ENCODE peak calls at places on chromosomes 16 and 17, in four cellular contexts. J is cardiac muscle cell, L is GM12865, R is thoracic aorta. U is an unnamed sample.

GRCh38 chr16:66455970-66456369 is 28.9 kb downstream of the BEAN1 start:
- DNase-seq in J (no peak), R (no peak), L (no peak), U (no peak)

GRCh38 chr16:15874745-15875314 is 13.6 kb downstream of the CEP20 start:
- DNase-seq in J (peak; percentile 82), L (peak; percentile 30), R (no peak), U (no peak)

GRCh38 chr16:24734382-24734781 is 4.9 kb downstream of the TNRC6A start:
- DNase-seq in R (no peak), L (peak; percentile 65), J (peak; percentile 35), U (peak; percentile 25)

GRCh38 chr17:65064452-65065019 is 8.0 kb upstream of the GNA13 start:
- DNase-seq in J (no peak), L (no peak), R (no peak), U (no peak)

GRCh38 chr17:42530952-42531454 is 5.0 kb upstream of the NAGLU start:
- DNase-seq in J (no peak), R (no peak), L (no peak), U (no peak)

GRCh38 chr16:84633622-84634021 is 14.7 kb upstream of the KLHL36 start:
- DNase-seq in L (no peak), R (no peak), J (peak; percentile 84), U (no peak)

GRCh38 chr17:49193513-49194296 is 16.7 kb downstream of the GNGT2 start:
- DNase-seq in J (peak; percentile 76), L (peak; percentile 84), R (no peak), U (peak; percentile 59)

GRCh38 chr17:10286324-10286723 is 86.5 kb downstream of the MYH13 start:
- DNase-seq in J (no peak), L (no peak), R (no peak), U (no peak)

GRCh38 chr17:19341211-19341631 is 21.3 kb downstream of the B9D1 start:
- DNase-seq in L (no peak), J (no peak), R (no peak), U (no peak)

GRCh38 chr16:49661465-49662187 is 194.3 kb downstream of the ZNF423 start:
- DNase-seq in L (no peak), R (no peak), J (no peak), U (no peak)

GRCh38 chr17:44848257-44848795 is 643 bp downstream of the HIGD1B start:
- DNase-seq in J (no peak), L (no peak), R (no peak), U (no peak)

GRCh38 chr17:10115536-10115932 is 82.9 kb downstream of the GAS7 start:
- DNase-seq in J (peak; percentile 52), L (no peak), R (no peak), U (no peak)

GRCh38 chr17:7014995-7015586 is 2.7 kb downstream of the RNASEK start:
- DNase-seq in L (peak; percentile 87), R (no peak), J (peak; percentile 66), U (peak; percentile 52)

GRCh38 chr16:56226187-56226586 is 34.9 kb downstream of the GNAO1 start:
- DNase-seq in R (no peak), L (no peak), J (no peak), U (no peak)

GRCh38 chr17:41404024-41404651 is 6.7 kb upstream of the KRT31 start:
- DNase-seq in L (peak; percentile 5), J (peak; percentile 78), R (no peak), U (no peak)

GRCh38 chr17:57499648-57500049 is 243.3 kb downstream of the MSI2 start:
- DNase-seq in R (no peak), J (no peak), L (no peak), U (no peak)

GRCh38 chr17:48719642-48720262 is 2.6 kb downstream of the PRAC1 start:
- DNase-seq in R (no peak), J (no peak), L (no peak), U (peak; percentile 35)

GRCh38 chr17:52604105-52604504 is 445.6 kb upstream of the CA10 start:
- DNase-seq in J (peak; percentile 11), L (no peak), R (no peak), U (no peak)

GRCh38 chr16:24071990-24072389 is 184.1 kb upstream of the CACNG3 start:
- DNase-seq in R (no peak), J (no peak), L (no peak), U (no peak)

GRCh38 chr17:27236710-27237315 is 57.1 kb upstream of the WSB1 start:
- DNase-seq in R (no peak), L (peak; percentile 83), J (peak; percentile 84), U (peak; percentile 64)

GRCh38 chr17:82152556-82153294 is 54.7 kb upstream of the FASN start:
- DNase-seq in J (no peak), L (no peak), R (no peak), U (no peak)

GRCh38 chr17:62178579-62178978 is 113.5 kb upstream of the MED13 start:
- DNase-seq in R (no peak), L (no peak), J (peak; percentile 11), U (no peak)
- TF ChIP-seq CTCF in R (no peak), L (no peak), J (no peak), U (no peak)

GRCh38 chr16:2505695-2506094 is 8.1 kb upstream of the ATP6V0C start:
- DNase-seq in J (no peak), R (no peak), L (no peak), U (no peak)

GRCh38 chr16:2508722-2509400 is 4.9 kb upstream of the ATP6V0C start:
- DNase-seq in R (no peak), J (no peak), L (no peak), U (no peak)

GRCh38 chr16:2507679-2508064 is 6.1 kb upstream of the ATP6V0C start:
- DNase-seq in L (no peak), R (no peak), J (no peak), U (no peak)

GRCh38 chr16:2511128-2511785 is 2.5 kb upstream of the ATP6V0C start:
- DNase-seq in R (no peak), L (no peak), J (peak; percentile 63), U (no peak)

GRCh38 chr16:2507052-2507678 is 6.6 kb upstream of the ATP6V0C start:
- DNase-seq in R (no peak), J (no peak), L (peak; percentile 79), U (peak; percentile 78)
- TF ChIP-seq CTCF in R (no peak), J (no peak), L (peak; percentile 14), U (no peak)

GRCh38 chr17:29594441-29595090 is 1.6 kb downstream of the ANKRD13B start:
- DNase-seq in R (no peak), L (no peak), J (no peak), U (no peak)
- TF ChIP-seq CTCF in R (no peak), L (no peak), J (no peak), U (no peak)

GRCh38 chr16:81435567-81435966 is 9.0 kb upstream of the CMIP start:
- DNase-seq in L (no peak), R (no peak), J (no peak), U (no peak)

GRCh38 chr16:81427245-81427644 is 17.4 kb upstream of the CMIP start:
- DNase-seq in L (no peak), J (no peak), R (no peak), U (no peak)

GRCh38 chr16:81432899-81433560 is 11.6 kb upstream of the CMIP start:
- DNase-seq in R (no peak), J (no peak), L (no peak), U (no peak)

GRCh38 chr16:81429045-81429521 is 15.5 kb upstream of the CMIP start:
- DNase-seq in J (peak; percentile 64), R (no peak), L (peak; percentile 56), U (no peak)

GRCh38 chr16:81431554-81432353 is 12.9 kb upstream of the CMIP start:
- DNase-seq in R (no peak), J (peak; percentile 78), L (no peak), U (no peak)
- TF ChIP-seq CTCF in R (no peak), J (no peak), L (no peak), U (no peak)

GRCh38 chr16:10122546-10122945 is 59.7 kb downstream of the GRIN2A start:
- DNase-seq in J (no peak), L (peak; percentile 14), R (no peak), U (no peak)
- TF ChIP-seq CTCF in J (no peak), L (peak; percentile 10), R (peak; percentile 44), U (peak; percentile 10)

GRCh38 chr16:31213877-31214704 is at the start of gene TRIM72:
- DNase-seq in R (no peak), J (no peak), L (no peak), U (no peak)
- TF ChIP-seq CTCF in R (no peak), J (no peak), L (no peak), U (no peak)

DNA sequence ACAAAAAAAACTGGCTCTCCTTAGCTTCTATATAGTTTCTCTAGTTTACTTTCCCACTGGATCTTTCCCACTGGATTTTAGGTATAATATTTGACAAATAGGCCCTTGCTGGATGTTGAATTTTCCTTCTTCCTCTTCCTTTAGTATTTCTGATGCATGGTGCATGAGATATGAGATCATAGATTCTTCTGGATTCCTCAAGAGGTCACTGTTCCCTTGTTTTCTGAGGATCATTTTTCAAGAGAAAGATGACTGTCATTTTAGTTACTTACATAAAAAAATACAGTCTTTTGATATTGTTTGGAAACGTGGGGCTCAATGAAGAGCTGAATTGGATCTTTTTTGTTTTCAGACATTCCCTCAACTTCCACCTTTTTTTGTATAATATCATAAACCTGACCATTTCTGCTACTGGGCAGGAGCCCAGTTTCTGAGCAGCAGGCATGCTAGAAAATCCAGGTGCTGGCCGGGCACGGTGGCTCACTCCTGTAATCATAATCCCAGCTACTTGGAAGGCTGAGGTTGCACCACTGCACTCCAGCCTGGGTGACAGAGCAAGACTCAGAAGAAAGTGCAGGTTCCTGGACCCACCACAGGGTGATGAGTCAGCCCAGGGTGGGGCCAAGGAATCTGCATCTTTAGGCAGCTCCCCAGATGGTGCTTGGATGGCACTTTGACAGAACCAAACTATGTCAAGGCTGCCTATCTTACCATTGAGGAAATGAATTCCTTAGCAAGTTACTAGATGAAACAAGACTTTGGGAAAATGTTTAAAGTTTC is 70.3 kb downstream of the SDR42E1 start:
- DNase-seq in L (no peak), J (peak; percentile 75), R (no peak), U (no peak)
- TF ChIP-seq CTCF in L (no peak), J (peak; percentile 54), R (peak; percentile 16), U (no peak)